ENCODE peak calls at places on chromosomes 4 and X, in six cellular contexts. Z is mesendoderm, P is IMR-90, G is mesenchymal stem cell, J is H1, H is trophoblast cell. Y is an unnamed sample.

GRCh38 chr4:44927361-44928061 is 201.2 kb upstream of the GNPDA2 start:
- DNase-seq in J (no peak), H (no peak), Z (peak), G (peak), P (peak), Y (peak)

GRCh38 chr4:138242076-138242829 is at the start of gene SLC7A11:
- DNase-seq in H (peak), Z (peak), P (peak), J (peak), G (peak), Y (peak)

GRCh38 chr4:75099321-75099720 is 166.4 kb downstream of the PARM1 start:
- DNase-seq in H (no peak), P (no peak), Z (no peak), J (no peak), G (no peak), Y (no peak)

GRCh38 chr4:6380746-6381411 is 91.5 kb downstream of the PPP2R2C start:
- DNase-seq in Z (no peak), G (no peak), H (no peak), J (no peak), P (no peak), Y (no peak)

GRCh38 chr4:184762100-184762499 is 28.2 kb upstream of the CENPU start:
- DNase-seq in Z (no peak), H (no peak), J (no peak), P (no peak), G (no peak), Y (no peak)

GRCh38 chr4:30714408-30715031 is 5.6 kb upstream of the PCDH7 start:
- DNase-seq in Z (peak), P (peak), G (peak), H (peak), J (no peak), Y (peak)

GRCh38 chrX:17710836-17711235 is 26.5 kb upstream of the SCML1 start:
- DNase-seq in P (peak), G (no peak), Z (no peak), J (no peak), H (no peak), Y (no peak)

GRCh38 chr4:1563768-1564485 is 120.2 kb downstream of the FAM53A start:
- DNase-seq in Z (no peak), G (no peak), H (no peak), J (no peak), P (no peak), Y (no peak)

GRCh38 chr4:113065629-113066028 is 16.2 kb downstream of the ANK2 start:
- DNase-seq in G (no peak), P (no peak), H (no peak), Z (no peak), J (no peak), Y (no peak)
- H2AK5ac ChIP-seq in G (no peak), P (no peak), H (no peak), Z (peak), J (peak), Y (no peak)

GRCh38 chr4:15653430-15653829 is 1.7 kb downstream of the FBXL5 start:
- DNase-seq in Z (no peak), P (no peak), H (no peak), J (no peak), G (peak), Y (no peak)
- H3K4me3 ChIP-seq in Z (no peak), P (peak), H (no peak), J (no peak), G (no peak), Y (peak)

GRCh38 chr4:151321586-151321985 is 3.8 kb downstream of the SH3D19 start:
- DNase-seq in H (no peak), P (no peak), Z (no peak), J (no peak), G (no peak), Y (no peak)
- H2AK5ac ChIP-seq in H (no peak), P (no peak), Z (no peak), J (no peak), G (no peak), Y (no peak)

GRCh38 chr4:185915817-185916216 is 103.8 kb upstream of the SORBS2 start:
- DNase-seq in H (no peak), G (no peak), P (no peak), Z (no peak), J (no peak), Y (no peak)

GRCh38 chr4:185916683-185917082 is 104.7 kb upstream of the SORBS2 start:
- DNase-seq in Z (no peak), G (no peak), J (no peak), P (no peak), H (no peak), Y (no peak)

GRCh38 chr4:185914583-185915199 is 102.7 kb upstream of the SORBS2 start:
- DNase-seq in G (peak), H (no peak), J (no peak), Z (no peak), P (peak), Y (no peak)

GRCh38 chr4:185915271-185915670 is 103.3 kb upstream of the SORBS2 start:
- DNase-seq in J (no peak), P (no peak), H (no peak), G (no peak), Z (no peak), Y (no peak)

GRCh38 chr4:185916231-185916630 is 104.2 kb upstream of the SORBS2 start:
- DNase-seq in J (no peak), H (no peak), P (no peak), Z (no peak), G (no peak), Y (no peak)
- H3K4me3 ChIP-seq in J (no peak), H (no peak), P (no peak), Z (no peak), G (no peak), Y (no peak)

GRCh38 chr4:16449381-16449780 is 223.1 kb upstream of the TAPT1 start:
- DNase-seq in G (no peak), Z (no peak), J (no peak), P (no peak), H (no peak), Y (no peak)

GRCh38 chr4:16448240-16448639 is 222.0 kb upstream of the TAPT1 start:
- DNase-seq in J (no peak), P (no peak), G (no peak), Z (no peak), H (no peak), Y (no peak)

GRCh38 chr4:16450724-16451123 is 224.5 kb upstream of the TAPT1 start:
- DNase-seq in J (no peak), H (no peak), G (peak), P (no peak), Z (no peak), Y (no peak)

DNA sequence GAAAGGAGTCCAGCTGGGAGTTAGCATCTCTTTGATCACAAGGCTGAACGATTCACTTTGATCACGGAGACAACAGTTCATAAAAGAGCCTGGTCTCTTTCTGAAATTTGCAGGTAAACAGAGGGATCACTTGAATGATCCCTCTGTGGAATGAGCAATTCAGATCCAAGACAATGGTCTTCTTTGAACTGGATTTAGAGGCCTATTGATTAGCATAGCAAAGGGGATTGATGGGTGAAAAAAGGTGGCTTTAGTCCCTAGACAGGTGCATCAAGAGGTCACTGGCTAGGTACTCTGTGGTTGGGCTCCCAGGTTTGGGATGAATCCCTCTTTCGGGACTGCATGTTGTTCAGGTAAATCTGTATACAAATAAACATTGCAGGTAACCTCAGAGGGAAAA is 223.8 kb upstream of the TAPT1 start:
- DNase-seq in H (no peak), J (no peak), Z (no peak), G (no peak), P (no peak), Y (no peak)
- H2AK5ac ChIP-seq in H (no peak), J (no peak), Z (no peak), G (no peak), P (no peak), Y (no peak)

DNA sequence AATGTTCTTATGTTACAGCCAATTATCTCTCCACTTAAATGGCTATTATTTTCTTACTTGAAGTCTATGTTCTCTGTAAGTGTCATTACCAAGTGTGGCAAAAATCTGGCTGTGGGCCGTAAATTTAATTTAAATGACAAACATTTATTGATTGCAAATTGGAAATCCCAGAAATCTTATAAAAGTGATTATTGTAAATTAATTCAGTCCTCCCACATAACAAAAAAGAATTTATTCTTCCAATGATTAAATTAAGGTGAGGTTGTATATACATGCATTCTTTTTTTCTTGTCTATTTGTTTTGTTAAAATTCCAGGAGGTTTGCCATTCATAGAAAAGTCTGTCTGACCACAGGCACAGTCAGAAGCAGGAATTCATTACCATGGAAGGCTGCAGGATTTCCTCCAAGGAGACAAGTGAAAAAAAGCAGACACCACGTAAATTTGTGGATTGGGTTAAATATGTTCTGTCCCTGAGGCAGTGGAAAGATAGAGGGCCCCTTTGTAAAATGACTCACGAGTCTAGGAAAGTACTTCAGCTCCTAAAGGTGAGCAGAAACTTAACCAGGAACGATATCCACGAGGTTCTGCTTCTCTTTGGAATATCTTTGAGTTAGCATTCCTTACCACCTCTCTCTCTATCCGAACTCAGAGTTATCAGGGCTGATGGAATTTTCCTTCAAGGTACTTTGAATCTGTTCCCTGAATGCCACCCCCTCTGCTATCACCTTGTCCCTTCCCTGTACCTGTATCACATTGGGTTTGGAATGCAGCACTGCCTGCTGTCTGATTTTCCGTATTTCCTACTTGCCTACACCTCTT is 10.7 kb downstream of the PPARGC1A start:
- DNase-seq in G (peak), P (peak), Z (peak), J (no peak), H (peak), Y (no peak)
- H3K4me3 ChIP-seq in G (no peak), P (no peak), Z (no peak), J (no peak), H (no peak), Y (no peak)

GRCh38 chr4:145540235-145540634 is 58.6 kb downstream of the SMAD1 start:
- DNase-seq in Z (no peak), J (no peak), G (no peak), H (no peak), P (peak), Y (no peak)
- H2AK5ac ChIP-seq in Z (no peak), J (no peak), G (no peak), H (no peak), P (no peak), Y (no peak)